ENCODE peak calls at places on chromosome 22, in five cellular contexts. F is cardiac fibroblast, Q is lower lobe of right lung, C is DND-41, D is upper lobe of left lung. K is an unnamed sample.

GRCh38 chr22:34886391-34886790 is 179.6 kb upstream of the ISX start:
- DNase-seq in F (no peak), Q (no peak), C (no peak), D (no peak), K (no peak)

GRCh38 chr22:31474743-31475142 is 14.9 kb downstream of the EIF4ENIF1 start:
- DNase-seq in F (peak; percentile 79), Q (no peak), C (no peak), D (no peak), K (no peak)

GRCh38 chr22:22462813-22463567 is 45.6 kb downstream of the ZNF280B start:
- DNase-seq in F (peak; percentile 39), Q (no peak), C (no peak), D (no peak), K (no peak)

GRCh38 chr22:22825213-22825593 is 62.4 kb upstream of the IGLL5 start:
- DNase-seq in F (no peak), Q (no peak), C (peak; percentile 78), D (no peak), K (no peak)

GRCh38 chr22:26673485-26673884 is 16.1 kb downstream of the MIAT start:
- DNase-seq in F (peak; percentile 59), Q (no peak), C (no peak), D (no peak), K (peak; percentile 97)

GRCh38 chr22:32327066-32327465 is 30.6 kb upstream of the RFPL3 start:
- DNase-seq in F (peak; percentile 18), Q (no peak), C (no peak), D (no peak), K (peak; percentile 22)

GRCh38 chr22:17700778-17701177 is 62.2 kb downstream of the BCL2L13 start:
- DNase-seq in F (peak; percentile 18), Q (no peak), C (no peak), D (no peak), K (no peak)

GRCh38 chr22:11253000-11253511 is 4274.9 kb upstream of the OR11H1 start:
- DNase-seq in F (no peak), Q (peak; percentile 34), C (no peak), D (peak; percentile 12), K (no peak)

GRCh38 chr22:31588970-31589675 is 72.9 kb downstream of the PISD start:
- DNase-seq in F (no peak), Q (no peak), C (no peak), D (no peak), K (no peak)

GRCh38 chr22:49574861-49575702 is 252.6 kb downstream of the BRD1 start:
- DNase-seq in F (no peak), Q (peak; percentile 50), C (no peak), D (no peak), K (no peak)

GRCh38 chr22:39383841-39384625 is 15.5 kb upstream of the TAB1 start:
- DNase-seq in F (no peak), Q (no peak), C (no peak), D (no peak), K (peak; percentile 21)

GRCh38 chr22:42909363-42910058 is 52.4 kb upstream of the ARFGAP3 start:
- DNase-seq in F (no peak), Q (peak; percentile 39), C (no peak), D (no peak), K (no peak)

GRCh38 chr22:32539631-32540449 is 65.2 kb downstream of the FBXO7 start:
- DNase-seq in F (no peak), Q (no peak), C (no peak), D (no peak), K (peak; percentile 76)

GRCh38 chr22:24516301-24516737 is 21.2 kb downstream of the UPB1 start:
- DNase-seq in F (peak; percentile 93), Q (no peak), C (no peak), D (peak; percentile 40), K (peak; percentile 52)

GRCh38 chr22:27416553-27417427 is 384.8 kb downstream of the MN1 start:
- DNase-seq in F (peak; percentile 96), Q (no peak), C (no peak), D (no peak), K (peak; percentile 84)

GRCh38 chr22:21605887-21606564 is 23.8 kb downstream of the YDJC start:
- DNase-seq in F (no peak), Q (no peak), C (no peak), D (no peak), K (no peak)

GRCh38 chr22:23103199-23103954 is 33.1 kb downstream of the GNAZ start:
- DNase-seq in F (no peak), Q (no peak), C (no peak), D (no peak), K (no peak)

GRCh38 chr22:31080848-31081649 is at the start of gene SMTN:
- DNase-seq in F (peak; percentile 90), Q (peak; percentile 92), C (peak; percentile 94), D (peak; percentile 92), K (peak; percentile 83)

GRCh38 chr22:44219101-44219870 is 38.6 kb downstream of the PARVG start:
- DNase-seq in F (no peak), Q (no peak), C (no peak), D (peak; percentile 13), K (no peak)

GRCh38 chr22:42364641-42365336 is 67.4 kb downstream of the NFAM1 start:
- DNase-seq in F (peak; percentile 44), Q (no peak), C (no peak), D (no peak), K (peak; percentile 13)

GRCh38 chr22:50250555-50251471 is at the start of gene HDAC10:
- DNase-seq in F (peak; percentile 75), Q (peak; percentile 92), C (peak; percentile 90), D (peak; percentile 89), K (peak; percentile 55)

GRCh38 chr22:30892731-30893221 is 75.8 kb downstream of the MORC2 start:
- DNase-seq in F (no peak), Q (no peak), C (no peak), D (no peak), K (no peak)

GRCh38 chr22:24404561-24405275 is 22.7 kb upstream of the ADORA2A start:
- DNase-seq in F (no peak), Q (no peak), C (no peak), D (no peak), K (no peak)

GRCh38 chr22:40958329-40958728 is 7.2 kb downstream of the RBX1 start:
- DNase-seq in F (no peak), Q (no peak), C (no peak), D (no peak), K (no peak)

GRCh38 chr22:43226368-43226979 is 39.5 kb upstream of the TTLL12 start:
- DNase-seq in F (no peak), Q (no peak), C (no peak), D (no peak), K (no peak)

GRCh38 chr22:17167486-17167885 is 8.4 kb upstream of the HDHD5 start:
- DNase-seq in F (no peak), Q (no peak), C (no peak), D (no peak), K (no peak)

GRCh38 chr22:48485144-48486135 is 1342.2 kb downstream of the BRD1 start:
- DNase-seq in F (no peak), Q (no peak), C (no peak), D (peak; percentile 10), K (no peak)

GRCh38 chr22:39690901-39691620 is 120.5 kb downstream of the CACNA1I start:
- DNase-seq in F (no peak), Q (no peak), C (no peak), D (no peak), K (no peak)

GRCh38 chr22:25402160-25402500 is 162.3 kb upstream of the GRK3 start:
- DNase-seq in F (no peak), Q (no peak), C (no peak), D (no peak), K (no peak)

GRCh38 chr22:39655736-39656285 is 85.3 kb downstream of the CACNA1I start:
- DNase-seq in F (no peak), Q (no peak), C (no peak), D (no peak), K (no peak)

GRCh38 chr22:24011735-24012068 is 598 bp downstream of the CABIN1 start:
- DNase-seq in F (peak; percentile 5), Q (no peak), C (no peak), D (no peak), K (peak; percentile 20)

GRCh38 chr22:23790819-23791736 is 4.3 kb downstream of the SMARCB1 start:
- DNase-seq in F (no peak), Q (peak; percentile 26), C (no peak), D (no peak), K (no peak)

GRCh38 chr22:23910496-23911190 is 16.5 kb downstream of the MIF start:
- DNase-seq in F (no peak), Q (no peak), C (no peak), D (no peak), K (no peak)

GRCh38 chr22:43481528-43482309 is 69.9 kb downstream of the MPPED1 start:
- DNase-seq in F (no peak), Q (no peak), C (peak; percentile 17), D (no peak), K (no peak)

GRCh38 chr22:38383417-38383816 is 66.2 kb upstream of the CSNK1E start:
- DNase-seq in F (no peak), Q (no peak), C (no peak), D (no peak), K (no peak)
- H3K4me3 ChIP-seq in F (no peak overlapping the region), Q (no peak overlapping the region), C (no peak overlapping the region), D (no peak overlapping the region), K (no peak overlapping the region)

DNA sequence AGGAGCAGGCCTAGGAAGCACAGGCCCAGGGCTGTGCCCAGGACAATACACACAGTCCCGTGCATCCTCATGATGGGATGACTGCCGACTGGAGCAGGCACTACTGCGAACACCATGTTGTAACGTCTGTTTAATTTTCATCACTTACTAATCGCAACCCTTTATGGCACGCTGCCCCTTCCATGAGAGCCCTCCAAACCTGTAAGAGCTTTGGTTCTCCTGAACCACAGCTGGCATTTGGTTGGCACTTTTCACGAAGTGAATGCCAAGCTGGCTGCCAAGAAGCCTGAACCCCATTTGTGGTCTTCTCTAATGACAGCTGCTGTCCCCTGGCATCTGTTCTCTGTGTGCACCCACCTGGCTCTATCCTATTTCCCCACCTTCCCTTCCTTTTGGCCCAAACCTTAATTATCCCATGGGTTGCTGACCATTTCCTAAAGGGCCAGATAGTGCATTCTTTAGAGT is 36.5 kb downstream of the APOL1 start:
- DNase-seq in F (no peak), Q (peak; percentile 80), C (no peak), D (peak; percentile 78), K (no peak)
- H3K4me3 ChIP-seq in F (no peak overlapping the region), Q (no peak overlapping the region), C (no peak overlapping the region), D (no peak overlapping the region), K (no peak overlapping the region)

GRCh38 chr22:19598054-19598855 is 74.0 kb upstream of the CLDN5 start:
- DNase-seq in F (no peak), Q (peak; percentile 56), C (no peak), D (peak; percentile 61), K (peak; percentile 81)
- H3K4me3 ChIP-seq in F (no peak overlapping the region), Q (no peak overlapping the region), C (no peak overlapping the region), D (no peak overlapping the region), K (no peak overlapping the region)

DNA sequence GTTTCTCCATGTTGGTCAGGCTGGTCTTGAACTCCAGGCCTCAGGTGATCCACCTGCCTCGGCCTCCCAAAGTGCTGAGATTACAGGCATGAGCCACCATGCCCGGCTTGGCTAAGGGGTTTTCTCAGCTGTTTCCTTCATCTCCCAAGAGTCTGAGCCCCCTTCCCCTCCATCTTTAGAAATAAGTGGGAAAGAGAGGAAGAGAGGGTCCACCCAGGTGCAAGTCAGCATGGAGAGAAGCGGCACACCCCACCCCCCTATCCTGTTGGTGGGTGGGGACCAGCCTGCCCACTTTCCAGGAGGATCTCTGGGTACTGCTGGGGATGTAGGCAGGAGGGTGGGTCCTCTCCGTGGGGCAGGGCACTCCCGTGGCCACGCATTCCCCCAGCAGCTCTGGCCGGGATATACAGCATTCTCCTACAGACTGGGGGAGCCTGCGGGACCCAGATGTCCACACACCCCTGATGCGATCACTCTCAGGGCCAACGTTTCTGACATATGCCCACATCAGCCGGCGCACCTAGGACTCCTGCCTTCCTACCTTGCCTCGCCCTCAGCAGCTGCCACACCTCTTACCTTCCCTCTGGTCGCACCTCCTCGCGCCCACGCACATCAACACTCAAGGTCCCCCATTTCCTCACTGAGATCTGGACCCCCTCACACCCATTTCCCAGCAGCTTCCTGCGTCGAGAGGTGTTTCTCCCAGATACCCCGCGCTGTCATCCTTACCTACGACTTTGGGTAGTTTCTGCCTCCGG is 8.9 kb downstream of the SCARF2 start:
- DNase-seq in F (no peak), Q (peak; percentile 44), C (no peak), D (no peak), K (no peak)
- H3K4me3 ChIP-seq in F (no peak overlapping the region), Q (peak overlapping the region; percentile 54), C (peak overlapping the region; percentile 53), D (peak overlapping the region; percentile 47), K (no peak overlapping the region)